ENCODE peak calls at places on chromosomes 13 and 19, in eight cellular contexts. O is heart right ventricle; I is activated CD8-positive, alpha-beta T cell treated with anti-CD3 and anti-CD28 coated beads for 36 hours; R is AG09319; A is posterior cingulate gyrus; D is nephron progenitor cell; H is activated CD4-positive, alpha-beta T cell treated with anti-CD3 and anti-CD28 coated beads, Interleukin-2, amount 10 ng/mL, durations not matched to agents 7 days and 5 days; X is HTR-8/SVneo. L is an unnamed sample.

GRCh38 chr19:19461671-19462622 is 53.4 kb downstream of the TSSK6 start:
- DNase-seq in O (peak), H (no peak), D (peak), I (peak), A (peak), X (no peak), R (no peak), L (no peak)

GRCh38 chr13:93151277-93151676 is 75.3 kb upstream of the GPC6 start:
- DNase-seq in A (no peak), H (no peak), X (no peak), O (no peak), R (peak), D (no peak), I (no peak), L (peak)

GRCh38 chr19:18013210-18013609 is 5.2 kb downstream of the ARRDC2 start:
- DNase-seq in D (no peak), H (no peak), X (no peak), A (no peak), R (no peak), O (no peak), I (no peak), L (no peak)

GRCh38 chr13:89577301-89577700 is 1770.2 kb upstream of the MIR17HG start:
- DNase-seq in D (no peak), X (no peak), I (no peak), O (no peak), H (no peak), A (no peak), R (no peak), L (no peak)

GRCh38 chr13:40994581-40995230 is 24.4 kb downstream of the ELF1 start:
- DNase-seq in I (peak), X (no peak), O (no peak), R (no peak), D (no peak), H (no peak), A (no peak), L (no peak)

GRCh38 chr13:112795277-112795676 is 105.4 kb downstream of the ATP11A start:
- DNase-seq in H (no peak), R (no peak), D (no peak), I (no peak), A (no peak), X (no peak), O (no peak), L (no peak)

GRCh38 chr13:114224201-114224600 is 10.5 kb upstream of the CDC16 start:
- DNase-seq in A (no peak), R (no peak), O (no peak), X (no peak), I (no peak), D (no peak), H (no peak), L (no peak)

GRCh38 chr19:22427587-22428298 is 5.6 kb upstream of the ZNF98 start:
- DNase-seq in D (no peak), A (no peak), X (no peak), I (no peak), H (no peak), O (no peak), R (no peak), L (no peak)

GRCh38 chr13:63517376-63517775 is 2101.7 kb upstream of the PCDH20 start:
- DNase-seq in A (no peak), X (no peak), H (no peak), O (no peak), D (no peak), I (no peak), R (peak), L (no peak)

GRCh38 chr13:27269114-27269665 is 1.4 kb upstream of the RASL11A start:
- DNase-seq in H (no peak), X (no peak), R (no peak), A (no peak), O (no peak), I (no peak), D (no peak), L (no peak)

L was measured in RWPE1.